ENCODE peak calls at places on chromosomes 5 and 9, in five cellular contexts. One of them, this sample, is unnamed.
A peak's percentile ranks its signal among the peaks of the same experiment; 100 is the strongest.

GRCh38 chr5:110105692-110106091 is 416.0 kb downstream of the MAN2A1 start:
- DNase-seq in left ventricle myocardium inferior: no peak
- DNase-seq in IMR-90: no peak
- DNase-seq in heart right ventricle: no peak
- DNase-seq in HepG2: peak; percentile 79
- DNase-seq in this sample: peak; percentile 45

GRCh38 chr5:151155777-151156731 is 1.5 kb downstream of the ANXA6 start:
- DNase-seq in left ventricle myocardium inferior: no peak
- DNase-seq in IMR-90: peak; percentile 68
- DNase-seq in heart right ventricle: peak; percentile 32
- DNase-seq in HepG2: peak; percentile 42
- DNase-seq in this sample: no peak

GRCh38 chr9:33988219-33988890 is 60.3 kb downstream of the UBAP2 start:
- DNase-seq in left ventricle myocardium inferior: no peak
- DNase-seq in IMR-90: peak; percentile 43
- DNase-seq in heart right ventricle: no peak
- DNase-seq in HepG2: no peak
- DNase-seq in this sample: peak; percentile 19

GRCh38 chr5:133905494-133905893 is 62.9 kb downstream of the C5orf15 start:
- DNase-seq in left ventricle myocardium inferior: no peak
- DNase-seq in IMR-90: no peak
- DNase-seq in heart right ventricle: no peak
- DNase-seq in HepG2: no peak
- DNase-seq in this sample: no peak

GRCh38 chr5:410911-411517 is 32.0 kb upstream of the EXOC3 start:
- DNase-seq in left ventricle myocardium inferior: no peak
- DNase-seq in IMR-90: peak; percentile 58
- DNase-seq in heart right ventricle: no peak
- DNase-seq in HepG2: no peak
- DNase-seq in this sample: no peak

GRCh38 chr5:137933491-137933911 is 44.2 kb downstream of the PKD2L2 start:
- DNase-seq in left ventricle myocardium inferior: no peak
- DNase-seq in IMR-90: peak; percentile 57
- DNase-seq in heart right ventricle: no peak
- DNase-seq in HepG2: no peak
- DNase-seq in this sample: no peak

GRCh38 chr5:128667148-128667547 is 129.1 kb upstream of the FBN2 start:
- DNase-seq in left ventricle myocardium inferior: no peak
- DNase-seq in IMR-90: no peak
- DNase-seq in heart right ventricle: no peak
- DNase-seq in HepG2: no peak
- DNase-seq in this sample: no peak

GRCh38 chr5:167155387-167156051 is 1135.9 kb upstream of the WWC1 start:
- DNase-seq in left ventricle myocardium inferior: no peak
- DNase-seq in IMR-90: no peak
- DNase-seq in heart right ventricle: no peak
- DNase-seq in HepG2: no peak
- DNase-seq in this sample: no peak

GRCh38 chr5:41815663-41816062 is 54.6 kb downstream of the OXCT1 start:
- DNase-seq in left ventricle myocardium inferior: no peak
- DNase-seq in IMR-90: no peak
- DNase-seq in heart right ventricle: no peak
- DNase-seq in HepG2: no peak
- DNase-seq in this sample: peak; percentile 3

GRCh38 chr5:141771562-141771961 is 89.5 kb upstream of the ARAP3 start:
- DNase-seq in left ventricle myocardium inferior: peak; percentile 35
- DNase-seq in IMR-90: no peak
- DNase-seq in heart right ventricle: peak; percentile 34
- DNase-seq in HepG2: no peak
- DNase-seq in this sample: no peak

GRCh38 chr5:191949-192690 is 825 bp downstream of the LRRC14B start:
- DNase-seq in left ventricle myocardium inferior: no peak
- DNase-seq in IMR-90: no peak
- DNase-seq in heart right ventricle: no peak
- DNase-seq in HepG2: no peak
- DNase-seq in this sample: no peak

GRCh38 chr9:134355561-134356278 is 29.5 kb downstream of the RXRA start:
- DNase-seq in left ventricle myocardium inferior: no peak
- DNase-seq in IMR-90: no peak
- DNase-seq in heart right ventricle: no peak
- DNase-seq in HepG2: no peak
- DNase-seq in this sample: no peak

GRCh38 chr5:92552206-92553160 is 1028.5 kb downstream of the NR2F1-AS1 start:
- DNase-seq in left ventricle myocardium inferior: no peak
- DNase-seq in IMR-90: peak; percentile 99
- DNase-seq in heart right ventricle: no peak
- DNase-seq in HepG2: peak; percentile 57
- DNase-seq in this sample: peak; percentile 66

DNA sequence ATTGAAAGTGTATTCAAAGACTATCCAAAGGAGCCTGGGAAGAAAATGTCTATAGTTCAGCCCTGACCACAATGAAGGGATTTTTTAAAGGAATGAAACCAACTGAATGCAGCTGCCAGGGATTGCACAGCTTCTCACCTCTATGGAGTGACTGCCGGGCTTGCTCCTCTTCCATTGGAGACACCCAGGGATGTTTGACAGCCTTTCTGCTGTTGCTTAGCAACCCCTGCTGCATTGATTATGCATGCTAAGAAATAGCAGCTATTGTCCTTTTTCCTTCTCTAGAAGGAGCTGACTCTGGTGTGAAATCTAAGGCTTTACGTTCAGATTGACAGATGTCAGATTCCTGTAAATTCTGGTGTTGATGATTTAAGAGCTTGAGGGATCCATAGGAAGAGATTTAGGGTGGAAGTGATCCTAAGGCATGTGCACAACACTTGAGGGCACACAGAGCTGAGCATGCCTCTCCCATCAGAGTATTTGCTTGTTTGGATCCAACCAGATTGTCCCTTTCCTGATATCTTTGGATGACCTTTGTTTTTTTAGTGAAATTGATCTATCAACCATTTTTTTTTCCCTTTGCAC is 267.6 kb downstream of the NTRK2 start:
- DNase-seq in left ventricle myocardium inferior: no peak
- DNase-seq in IMR-90: no peak
- DNase-seq in heart right ventricle: no peak
- DNase-seq in HepG2: no peak
- DNase-seq in this sample: no peak
- TF ChIP-seq CTCF in left ventricle myocardium inferior: no peak
- TF ChIP-seq CTCF in IMR-90: no peak
- TF ChIP-seq CTCF in heart right ventricle: no peak
- TF ChIP-seq CTCF in HepG2: no peak
- TF ChIP-seq CTCF in this sample: no peak

DNA sequence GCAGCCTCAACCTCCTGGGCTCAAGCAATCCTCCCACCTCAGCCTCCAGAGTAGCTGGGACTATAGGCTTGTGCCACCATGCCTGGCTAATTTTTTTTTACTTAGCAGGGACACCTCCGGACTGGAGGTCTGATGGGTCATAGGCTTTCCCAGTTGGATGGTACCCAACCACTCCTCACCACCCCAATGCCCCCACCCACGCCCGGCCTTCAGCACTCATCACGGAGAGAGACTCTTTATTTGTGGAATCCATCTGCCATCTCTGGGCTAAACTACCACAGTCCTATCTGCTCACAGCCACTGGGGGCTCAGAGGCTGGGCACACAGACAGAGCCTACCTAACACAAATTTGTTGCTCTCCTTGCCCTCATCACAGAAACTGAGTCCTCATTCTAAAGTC is 58.3 kb upstream of the STXBP1 start:
- DNase-seq in left ventricle myocardium inferior: no peak
- DNase-seq in IMR-90: no peak
- DNase-seq in heart right ventricle: no peak
- DNase-seq in HepG2: no peak
- DNase-seq in this sample: no peak
- H3K4me1 ChIP-seq in left ventricle myocardium inferior: peaks cover 85% of the 10 kb centered on the region
- H3K4me1 ChIP-seq in IMR-90: peaks cover 57% of the 10 kb centered on the region
- H3K4me1 ChIP-seq in heart right ventricle: peaks cover 65% of the 10 kb centered on the region
- H3K4me1 ChIP-seq in HepG2: peaks cover 47% of the 10 kb centered on the region
- H3K4me1 ChIP-seq in this sample: peaks cover 41% of the 10 kb centered on the region

GRCh38 chr9:130305381-130305780 is 39.8 kb downstream of the HMCN2 start:
- DNase-seq in left ventricle myocardium inferior: no peak
- DNase-seq in IMR-90: no peak
- DNase-seq in heart right ventricle: no peak
- DNase-seq in HepG2: no peak
- DNase-seq in this sample: no peak

GRCh38 chr9:130309689-130310455 is 44.3 kb downstream of the HMCN2 start:
- DNase-seq in left ventricle myocardium inferior: no peak
- DNase-seq in IMR-90: no peak
- DNase-seq in heart right ventricle: no peak
- DNase-seq in HepG2: no peak
- DNase-seq in this sample: no peak

GRCh38 chr9:130308081-130308571 is 42.6 kb downstream of the HMCN2 start:
- DNase-seq in left ventricle myocardium inferior: no peak
- DNase-seq in IMR-90: no peak
- DNase-seq in heart right ventricle: no peak
- DNase-seq in HepG2: no peak
- DNase-seq in this sample: no peak

GRCh38 chr9:130306826-130307666 is 41.5 kb downstream of the HMCN2 start:
- DNase-seq in left ventricle myocardium inferior: no peak
- DNase-seq in IMR-90: no peak
- DNase-seq in heart right ventricle: no peak
- DNase-seq in HepG2: no peak
- DNase-seq in this sample: no peak

DNA sequence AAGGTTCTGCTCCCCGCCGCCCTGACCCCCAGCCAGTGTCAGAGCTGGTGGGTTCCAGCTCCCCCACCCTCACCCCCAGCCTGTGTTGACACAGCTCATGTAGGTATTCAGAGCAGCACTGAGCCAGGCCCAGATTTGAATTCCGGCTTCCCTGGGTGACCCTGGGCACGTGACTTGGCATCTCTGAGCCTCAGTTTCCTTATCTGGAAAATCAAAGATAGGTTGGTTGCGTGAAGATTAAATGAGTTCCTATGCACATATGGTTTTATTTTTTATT is 42.0 kb downstream of the HMCN2 start:
- DNase-seq in left ventricle myocardium inferior: no peak
- DNase-seq in IMR-90: no peak
- DNase-seq in heart right ventricle: no peak
- DNase-seq in HepG2: no peak
- DNase-seq in this sample: no peak
- H3K27me3 ChIP-seq in left ventricle myocardium inferior: no peaks in the 10 kb centered on the region
- H3K27me3 ChIP-seq in IMR-90: peaks cover 73% of the 10 kb centered on the region
- H3K27me3 ChIP-seq in heart right ventricle: no peaks in the 10 kb centered on the region
- H3K27me3 ChIP-seq in HepG2: peaks cover 33% of the 10 kb centered on the region
- H3K27me3 ChIP-seq in this sample: peaks cover 21% of the 10 kb centered on the region

GRCh38 chr5:149125386-149125891 is 15.9 kb upstream of the ABLIM3 start:
- DNase-seq in left ventricle myocardium inferior: no peak
- DNase-seq in IMR-90: peak; percentile 18
- DNase-seq in heart right ventricle: no peak
- DNase-seq in HepG2: peak; percentile 36
- DNase-seq in this sample: peak; percentile 77
- TF ChIP-seq CTCF in left ventricle myocardium inferior: peak; percentile 35
- TF ChIP-seq CTCF in IMR-90: peak; percentile 20
- TF ChIP-seq CTCF in heart right ventricle: no peak
- TF ChIP-seq CTCF in HepG2: peak; percentile 65
- TF ChIP-seq CTCF in this sample: peak; percentile 66

DNA sequence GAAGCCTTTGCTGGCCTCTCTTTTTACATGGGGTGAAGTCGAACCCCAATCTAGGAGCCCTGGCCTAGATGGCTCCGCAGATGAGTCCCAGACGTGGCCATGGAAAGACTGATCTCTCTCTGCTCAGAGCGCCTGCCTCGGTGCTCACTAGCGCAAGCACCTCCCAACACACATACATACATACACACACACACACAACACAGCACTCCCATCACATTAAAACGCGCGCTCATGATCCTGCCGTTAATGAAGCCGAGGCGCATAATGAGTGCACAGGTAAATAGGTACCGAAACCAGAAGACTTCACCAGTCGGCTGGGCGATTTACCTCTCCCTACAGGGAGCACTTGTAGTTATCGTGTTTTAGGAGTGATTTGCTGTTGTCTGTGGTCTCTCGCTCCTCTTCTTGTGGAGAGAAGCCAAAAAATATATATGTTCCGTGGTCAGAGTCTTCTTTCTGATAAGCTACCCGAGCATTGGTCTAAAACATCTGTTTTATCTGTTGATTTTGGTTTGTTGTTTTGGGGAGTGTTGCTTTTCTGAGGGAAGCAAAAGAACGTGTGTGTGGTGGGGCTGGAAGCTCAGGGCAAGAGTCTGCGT is 207.7 kb downstream of the MEF2C start:
- DNase-seq in left ventricle myocardium inferior: no peak
- DNase-seq in IMR-90: no peak
- DNase-seq in heart right ventricle: no peak
- DNase-seq in HepG2: no peak
- DNase-seq in this sample: no peak
- H3K4me1 ChIP-seq in left ventricle myocardium inferior: peaks cover 28% of the 10 kb centered on the region
- H3K4me1 ChIP-seq in IMR-90: no peaks in the 10 kb centered on the region
- H3K4me1 ChIP-seq in heart right ventricle: peaks cover 24% of the 10 kb centered on the region
- H3K4me1 ChIP-seq in HepG2: no peaks in the 10 kb centered on the region
- H3K4me1 ChIP-seq in this sample: no peaks in the 10 kb centered on the region

DNA sequence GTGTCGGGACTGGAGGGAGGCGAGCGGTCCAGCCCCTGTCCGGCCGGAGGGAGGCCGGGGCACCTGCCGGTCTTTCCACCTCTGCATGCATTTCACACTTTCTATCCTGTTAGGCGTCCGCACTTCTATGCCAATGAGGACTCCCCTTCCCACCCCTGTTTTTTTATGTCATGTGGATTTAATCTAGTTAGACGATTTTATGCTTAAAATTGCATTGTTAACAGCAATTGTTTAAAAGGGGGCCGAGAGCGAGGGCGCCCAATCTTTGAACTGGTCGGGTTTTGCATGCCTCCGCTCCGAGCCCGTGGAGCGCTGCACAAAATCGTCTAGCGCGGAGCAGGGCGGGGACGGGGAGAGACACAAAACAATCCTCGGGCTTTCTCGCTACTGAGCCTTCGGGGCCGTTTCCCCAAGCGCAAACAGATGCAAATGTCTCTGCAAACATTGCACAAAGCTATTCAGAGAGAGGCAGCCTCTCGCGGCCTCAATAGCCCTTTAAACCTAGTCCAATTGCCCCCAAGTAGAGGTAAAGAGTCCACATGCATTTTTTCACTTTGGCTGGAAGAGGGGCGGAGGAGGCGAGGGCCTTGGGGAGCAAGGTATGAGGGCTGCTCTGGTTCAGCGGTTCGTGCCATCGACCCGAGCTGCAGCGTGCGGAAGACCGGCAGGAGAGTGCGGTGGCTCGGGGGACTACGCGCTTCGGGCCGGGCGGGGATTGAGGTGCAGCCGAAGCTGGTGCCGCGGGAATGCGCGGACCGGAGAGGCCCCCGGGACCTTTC is 37.5 kb upstream of the TIFAB start:
- DNase-seq in left ventricle myocardium inferior: no peak
- DNase-seq in IMR-90: no peak
- DNase-seq in heart right ventricle: no peak
- DNase-seq in HepG2: peak; percentile 80
- DNase-seq in this sample: no peak
- H3K27me3 ChIP-seq in left ventricle myocardium inferior: peaks cover 100% of the 10 kb centered on the region
- H3K27me3 ChIP-seq in IMR-90: peaks cover 54% of the 10 kb centered on the region
- H3K27me3 ChIP-seq in heart right ventricle: peaks cover 94% of the 10 kb centered on the region
- H3K27me3 ChIP-seq in HepG2: peaks cover 24% of the 10 kb centered on the region
- H3K27me3 ChIP-seq in this sample: peaks cover 11% of the 10 kb centered on the region

GRCh38 chr5:132753135-132753987 is 6.1 kb downstream of the CCNI2 start:
- DNase-seq in left ventricle myocardium inferior: no peak
- DNase-seq in IMR-90: no peak
- DNase-seq in heart right ventricle: no peak
- DNase-seq in HepG2: peak; percentile 29
- DNase-seq in this sample: no peak
- TF ChIP-seq CTCF in left ventricle myocardium inferior: no peak
- TF ChIP-seq CTCF in IMR-90: peak; percentile 40
- TF ChIP-seq CTCF in heart right ventricle: no peak
- TF ChIP-seq CTCF in HepG2: peak; percentile 70
- TF ChIP-seq CTCF in this sample: peak; percentile 43

GRCh38 chr5:146073239-146073900 is 32.0 kb downstream of the PLAC8L1 start:
- DNase-seq in left ventricle myocardium inferior: no peak
- DNase-seq in IMR-90: no peak
- DNase-seq in heart right ventricle: no peak
- DNase-seq in HepG2: no peak
- DNase-seq in this sample: no peak
- H3K4me1 ChIP-seq in left ventricle myocardium inferior: peaks cover 66% of the 10 kb centered on the region
- H3K4me1 ChIP-seq in IMR-90: no peaks in the 10 kb centered on the region
- H3K4me1 ChIP-seq in heart right ventricle: peaks cover 52% of the 10 kb centered on the region
- H3K4me1 ChIP-seq in HepG2: peaks cover 8% of the 10 kb centered on the region
- H3K4me1 ChIP-seq in this sample: peaks cover 8% of the 10 kb centered on the region

This sample was measured in foreskin keratinocyte.